ENCODE peak calls at places on chromosomes 4 and X, in five cellular contexts. One of them, this sample, is unnamed.

GRCh38 chr4:152965614-152966013 is 29.5 kb downstream of the FHDC1 start:
- DNase-seq in C1 segment of cervical spinal cord: no peak
- DNase-seq in lower lobe of right lung: no peak
- DNase-seq in activated CD8-positive, alpha-beta T cell treated with anti-CD3 and anti-CD28 coated beads for 36 hours: no peak
- DNase-seq in activated T-cell treated with anti-CD3 and anti-CD28 coated beads, Interleukin-2, amount 50 U/mL, for 24 hours: no peak
- DNase-seq in this sample: no peak

GRCh38 chr4:148843625-148844024 is 401.4 kb upstream of the NR3C2 start:
- DNase-seq in C1 segment of cervical spinal cord: no peak
- DNase-seq in lower lobe of right lung: no peak
- DNase-seq in activated CD8-positive, alpha-beta T cell treated with anti-CD3 and anti-CD28 coated beads for 36 hours: no peak
- DNase-seq in activated T-cell treated with anti-CD3 and anti-CD28 coated beads, Interleukin-2, amount 50 U/mL, for 24 hours: no peak
- DNase-seq in this sample: no peak

GRCh38 chrX:7164174-7164573 is 16.2 kb upstream of the PUDP start:
- DNase-seq in C1 segment of cervical spinal cord: no peak
- DNase-seq in lower lobe of right lung: no peak
- DNase-seq in activated CD8-positive, alpha-beta T cell treated with anti-CD3 and anti-CD28 coated beads for 36 hours: no peak
- DNase-seq in activated T-cell treated with anti-CD3 and anti-CD28 coated beads, Interleukin-2, amount 50 U/mL, for 24 hours: no peak
- DNase-seq in this sample: no peak

GRCh38 chrX:68647156-68647957 is at the start of gene STARD8:
- DNase-seq in C1 segment of cervical spinal cord: no peak
- DNase-seq in lower lobe of right lung: peak; percentile 47
- DNase-seq in activated CD8-positive, alpha-beta T cell treated with anti-CD3 and anti-CD28 coated beads for 36 hours: no peak
- DNase-seq in activated T-cell treated with anti-CD3 and anti-CD28 coated beads, Interleukin-2, amount 50 U/mL, for 24 hours: no peak
- DNase-seq in this sample: peak; percentile 54

GRCh38 chr4:100983426-100983825 is 363.9 kb downstream of the PPP3CA start:
- DNase-seq in C1 segment of cervical spinal cord: no peak
- DNase-seq in lower lobe of right lung: no peak
- DNase-seq in activated CD8-positive, alpha-beta T cell treated with anti-CD3 and anti-CD28 coated beads for 36 hours: no peak
- DNase-seq in activated T-cell treated with anti-CD3 and anti-CD28 coated beads, Interleukin-2, amount 50 U/mL, for 24 hours: no peak
- DNase-seq in this sample: no peak

GRCh38 chr4:138200236-138200590 is 41.9 kb downstream of the SLC7A11 start:
- DNase-seq in C1 segment of cervical spinal cord: no peak
- DNase-seq in lower lobe of right lung: no peak
- DNase-seq in activated CD8-positive, alpha-beta T cell treated with anti-CD3 and anti-CD28 coated beads for 36 hours: no peak
- DNase-seq in activated T-cell treated with anti-CD3 and anti-CD28 coated beads, Interleukin-2, amount 50 U/mL, for 24 hours: no peak
- DNase-seq in this sample: no peak

GRCh38 chrX:118355225-118355920 is 9.5 kb downstream of the WDR44 start:
- DNase-seq in C1 segment of cervical spinal cord: no peak
- DNase-seq in lower lobe of right lung: no peak
- DNase-seq in activated CD8-positive, alpha-beta T cell treated with anti-CD3 and anti-CD28 coated beads for 36 hours: peak; percentile 26
- DNase-seq in activated T-cell treated with anti-CD3 and anti-CD28 coated beads, Interleukin-2, amount 50 U/mL, for 24 hours: no peak
- DNase-seq in this sample: no peak

GRCh38 chr4:26020083-26020668 is 106.2 kb downstream of the SMIM20 start:
- DNase-seq in C1 segment of cervical spinal cord: no peak
- DNase-seq in lower lobe of right lung: no peak
- DNase-seq in activated CD8-positive, alpha-beta T cell treated with anti-CD3 and anti-CD28 coated beads for 36 hours: peak; percentile 67
- DNase-seq in activated T-cell treated with anti-CD3 and anti-CD28 coated beads, Interleukin-2, amount 50 U/mL, for 24 hours: no peak
- DNase-seq in this sample: no peak

GRCh38 chrX:72685810-72686465 is 28.2 kb downstream of the PHKA1 start:
- DNase-seq in C1 segment of cervical spinal cord: no peak
- DNase-seq in lower lobe of right lung: no peak
- DNase-seq in activated CD8-positive, alpha-beta T cell treated with anti-CD3 and anti-CD28 coated beads for 36 hours: no peak
- DNase-seq in activated T-cell treated with anti-CD3 and anti-CD28 coated beads, Interleukin-2, amount 50 U/mL, for 24 hours: no peak
- DNase-seq in this sample: no peak